ENCODE peak calls at places on chromosomes 11 and 22, in six cellular contexts. V is GM12865; L is BJ; C is stimulated activated CD4-positive, alpha-beta T cell treated with anti-CD3 and anti-CD28 coated beads, Interleukin-2, amount 100 ng/mL, for 4 hours; X is fibroblast of the aortic adventitia; U is DMS153. R is an unnamed sample.
A peak's percentile ranks its signal among the peaks of the same experiment; 100 is the strongest.

GRCh38 chr22:47437110-47437509 is 674.7 kb downstream of the TBC1D22A start:
- DNase-seq in V (no peak), L (no peak), C (no peak), X (no peak), U (no peak), R (no peak)

GRCh38 chr11:126318642-126319373 is 14.9 kb downstream of the DCPS start:
- DNase-seq in V (peak; percentile 74), L (peak; percentile 92), C (no peak), X (peak; percentile 95), U (no peak), R (peak; percentile 98)

GRCh38 chr11:101401245-101401644 is 182.6 kb downstream of the TRPC6 start:
- DNase-seq in V (no peak), L (peak; percentile 19), C (no peak), X (no peak), U (no peak), R (no peak)

GRCh38 chr11:12827929-12828812 is 153.9 kb downstream of the TEAD1 start:
- DNase-seq in V (peak; percentile 57), L (no peak), C (no peak), X (peak; percentile 85), U (peak; percentile 93), R (peak; percentile 31)

GRCh38 chr11:122491486-122491885 is 164.0 kb upstream of the UBASH3B start:
- DNase-seq in V (no peak), L (peak; percentile 56), C (no peak), X (peak; percentile 84), U (no peak), R (peak; percentile 21)

GRCh38 chr11:96103102-96103501 is 179.2 kb upstream of the MTMR2 start:
- DNase-seq in V (no peak), L (no peak), C (no peak), X (no peak), U (no peak), R (no peak)

GRCh38 chr11:110148775-110149744 is 55.9 kb downstream of the ZC3H12C start:
- DNase-seq in V (peak; percentile 9), L (no peak), C (no peak), X (peak; percentile 93), U (no peak), R (no peak)

GRCh38 chr11:134905513-134905912 is 493.5 kb upstream of the B3GAT1 start:
- DNase-seq in V (no peak), L (no peak), C (no peak), X (no peak), U (no peak), R (no peak)

GRCh38 chr22:36900880-36901279 is 12.5 kb upstream of the CSF2RB start:
- DNase-seq in V (peak; percentile 14), L (no peak), C (no peak), X (peak; percentile 14), U (no peak), R (no peak)

GRCh38 chr11:2521681-2522630 is 77.1 kb downstream of the KCNQ1 start:
- DNase-seq in V (no peak), L (no peak), C (no peak), X (no peak), U (no peak), R (no peak)

GRCh38 chr22:36386351-36386899 is 1.3 kb downstream of the MYH9 start:
- DNase-seq in V (peak; percentile 92), L (no peak), C (no peak), X (peak; percentile 48), U (peak; percentile 55), R (peak; percentile 68)

R was measured in NB4.